ENCODE peak calls at places on chromosomes 13 and 19, in four cellular contexts. S, R, W and G are unnamed samples.

GRCh38 chr19:7981199-7981598 is 24.2 kb downstream of the ELAVL1 start:
- DNase-seq in S (no peak), R (no peak), W (no peak), G (no peak)

GRCh38 chr13:20609145-20609544 is 42.2 kb downstream of the IFT88 start:
- DNase-seq in S (no peak), R (no peak), W (no peak), G (no peak)

GRCh38 chr19:50669319-50670101 is 20.3 kb downstream of the C19orf81 start:
- DNase-seq in S (no peak), R (peak), W (no peak), G (peak)

GRCh38 chr19:39297931-39298634 is 1.9 kb downstream of the IFNL1 start:
- DNase-seq in S (no peak), R (no peak), W (no peak), G (no peak)

GRCh38 chr13:27194209-27194608 is 22.6 kb upstream of the USP12 start:
- DNase-seq in S (no peak), R (no peak), W (no peak), G (no peak)

GRCh38 chr13:97335488-97336134 is 98.4 kb upstream of the RAP2A start:
- DNase-seq in S (no peak), R (no peak), W (no peak), G (no peak)

GRCh38 chr13:53351040-53351439 is 322.4 kb downstream of the OLFM4 start:
- DNase-seq in S (no peak), R (no peak), W (no peak), G (no peak)

GRCh38 chr13:40662866-40663265 is 3.6 kb downstream of the FOXO1 start:
- DNase-seq in S (no peak), R (no peak), W (peak), G (peak)

GRCh38 chr13:97068146-97068545 is 73.9 kb upstream of the OXGR1 start:
- DNase-seq in S (no peak), R (peak), W (no peak), G (peak)

GRCh38 chr13:41549491-41549890 is 92.1 kb downstream of the RGCC start:
- DNase-seq in S (no peak), R (peak), W (no peak), G (no peak)

GRCh38 chr19:41510484-41510883 is 65.5 kb upstream of the CEACAM21 start:
- DNase-seq in S (no peak), R (no peak), W (no peak), G (no peak)

GRCh38 chr19:32877977-32878745 is 8.6 kb upstream of the SLC7A9 start:
- DNase-seq in S (no peak), R (no peak), W (no peak), G (no peak)

GRCh38 chr19:45179063-45179847 is 671 bp downstream of the BLOC1S3 start:
- DNase-seq in S (no peak), R (no peak), W (peak), G (no peak)

GRCh38 chr13:78160793-78161192 is 242.2 kb upstream of the EDNRB start:
- DNase-seq in S (peak), R (no peak), W (no peak), G (no peak)

GRCh38 chr19:50377051-50377441 is 789 bp downstream of the NR1H2 start:
- DNase-seq in S (no peak), R (no peak), W (no peak), G (peak)

GRCh38 chr19:35495107-35496064 is 5.1 kb upstream of the KRTDAP start:
- DNase-seq in S (peak), R (peak), W (peak), G (peak)

GRCh38 chr13:101529419-101529818 is 76.9 kb downstream of the ITGBL1 start:
- DNase-seq in S (no peak), R (no peak), W (no peak), G (no peak)

GRCh38 chr13:42996584-42996983 is 4.5 kb upstream of the EPSTI1 start:
- DNase-seq in S (peak), R (no peak), W (no peak), G (no peak)

GRCh38 chr19:38394488-38394887 is 6.0 kb downstream of the SPRED3 start:
- DNase-seq in S (no peak), R (no peak), W (peak), G (peak)

GRCh38 chr13:45441633-45442032 is 23.1 kb upstream of the COG3 start:
- DNase-seq in S (no peak), R (no peak), W (no peak), G (no peak)